ENCODE peak calls at places on chromosome X, in four cellular contexts. W, S, H and F are unnamed samples. For H3K27me3, the result is how much of the 10 kb centered on the place peaks cover.

GRCh38 chrX:110146521-110146920 is 143.6 kb downstream of the TMEM164 start:
- DNase-seq in W (peak), S (peak), H (peak), F (no peak)

GRCh38 chrX:137749282-137749681 is 183.4 kb downstream of the ZIC3 start:
- DNase-seq in W (no peak), S (no peak), H (no peak), F (no peak)

GRCh38 chrX:48589482-48590162 is 7.7 kb upstream of the WDR13 start:
- DNase-seq in W (no peak), S (no peak), H (no peak), F (no peak)

GRCh38 chrX:81414630-81415029 is 212.7 kb downstream of the SH3BGRL start:
- DNase-seq in W (no peak), S (no peak), H (no peak), F (no peak)

GRCh38 chrX:138006176-138006575 is 440.2 kb downstream of the ZIC3 start:
- DNase-seq in W (no peak), S (no peak), H (no peak), F (no peak)

GRCh38 chrX:84144281-84144680 is 43.7 kb downstream of the RPS6KA6 start:
- DNase-seq in W (no peak), S (no peak), H (no peak), F (no peak)

GRCh38 chrX:104707572-104707971 is 141.6 kb downstream of the IL1RAPL2 start:
- DNase-seq in W (no peak), S (no peak), H (no peak), F (no peak)

GRCh38 chrX:41468647-41469323 is 21.6 kb downstream of the NYX start:
- DNase-seq in W (no peak), S (no peak), H (no peak), F (no peak)

GRCh38 chrX:31487946-31488345 is 416.1 kb upstream of the FTHL17 start:
- DNase-seq in W (no peak), S (no peak), H (no peak), F (no peak)

GRCh38 chrX:52368368-52369055 is at the start of gene XAGE2:
- DNase-seq in W (no peak), S (no peak), H (no peak), F (no peak)

GRCh38 chrX:48470110-48470832 is at the start of gene SLC38A5:
- DNase-seq in W (peak), S (no peak), H (peak), F (no peak)

GRCh38 chrX:12441376-12442128 is 303.3 kb downstream of the FRMPD4 start:
- DNase-seq in W (no peak), S (no peak), H (no peak), F (no peak)

GRCh38 chrX:75781618-75782017 is 3.4 kb downstream of the MAGEE2 start:
- DNase-seq in W (no peak), S (no peak), H (no peak), F (no peak)

GRCh38 chrX:105210258-105210657 is 10.2 kb downstream of the TEX13A start:
- DNase-seq in W (no peak), S (no peak), H (no peak), F (no peak)

GRCh38 chrX:24081661-24082154 is 27.0 kb downstream of the EIF2S3 start:
- DNase-seq in W (no peak), S (peak), H (peak), F (no peak)

GRCh38 chrX:108270280-108270679 is 167.9 kb downstream of the COL4A6 start:
- DNase-seq in W (no peak), S (no peak), H (no peak), F (no peak)

GRCh38 chrX:122269243-122269781 is 914.8 kb upstream of the GRIA3 start:
- DNase-seq in W (no peak), S (no peak), H (no peak), F (no peak)

GRCh38 chrX:45771560-45772340 is 571.1 kb upstream of the DIPK2B start:
- DNase-seq in W (no peak), S (no peak), H (no peak), F (no peak)

GRCh38 chrX:55161581-55161980 is 58.6 kb upstream of the PAGE5 start:
- DNase-seq in W (no peak), S (no peak), H (no peak), F (no peak)

GRCh38 chrX:132957211-132958085 is 981 bp downstream of the HS6ST2 start:
- DNase-seq in W (no peak), S (peak), H (no peak), F (no peak)

GRCh38 chrX:132961511-132961910 is 3.1 kb upstream of the HS6ST2 start:
- DNase-seq in W (no peak), S (no peak), H (no peak), F (no peak)

GRCh38 chrX:132955710-132956109 is 2.7 kb downstream of the HS6ST2 start:
- DNase-seq in W (no peak), S (no peak), H (no peak), F (no peak)

GRCh38 chrX:132956421-132957210 is 1.8 kb downstream of the HS6ST2 start:
- DNase-seq in W (no peak), S (peak), H (no peak), F (no peak)

DNA sequence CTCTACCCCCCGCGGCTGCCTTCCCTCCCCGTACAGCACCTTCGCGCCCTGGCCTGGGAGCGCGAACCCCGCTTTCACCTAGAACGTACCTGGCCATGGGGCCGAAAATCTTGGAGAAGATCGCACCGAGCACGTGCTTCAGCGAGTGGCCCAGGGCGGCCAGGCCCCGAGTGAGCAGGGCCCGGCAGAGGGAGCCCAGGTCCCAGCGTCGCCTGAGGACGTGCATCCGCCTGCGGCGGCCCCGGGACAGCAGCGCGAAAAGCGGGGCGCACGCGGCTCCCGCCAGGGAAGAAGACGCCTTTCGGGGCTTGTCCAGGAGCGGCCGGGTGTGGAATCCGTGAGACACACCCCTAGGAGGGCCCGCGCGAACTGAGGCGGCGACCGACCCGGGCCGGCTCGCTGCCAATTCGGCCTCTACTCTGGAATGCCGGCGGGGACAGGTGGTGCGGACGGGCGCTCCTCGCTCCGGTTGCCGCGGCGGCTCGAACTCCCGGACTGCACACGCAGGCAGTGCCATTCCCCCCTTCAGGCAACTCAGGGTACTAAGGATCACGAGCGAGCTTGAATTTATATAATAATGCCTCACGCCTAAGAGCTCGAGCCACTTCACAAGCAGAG is at the start of gene HS6ST2:
- DNase-seq in W (no peak), S (peak), H (no peak), F (no peak)
- TF ChIP-seq HDAC2 in W (no peak), S (no peak), H (no peak), F (no peak)

DNA sequence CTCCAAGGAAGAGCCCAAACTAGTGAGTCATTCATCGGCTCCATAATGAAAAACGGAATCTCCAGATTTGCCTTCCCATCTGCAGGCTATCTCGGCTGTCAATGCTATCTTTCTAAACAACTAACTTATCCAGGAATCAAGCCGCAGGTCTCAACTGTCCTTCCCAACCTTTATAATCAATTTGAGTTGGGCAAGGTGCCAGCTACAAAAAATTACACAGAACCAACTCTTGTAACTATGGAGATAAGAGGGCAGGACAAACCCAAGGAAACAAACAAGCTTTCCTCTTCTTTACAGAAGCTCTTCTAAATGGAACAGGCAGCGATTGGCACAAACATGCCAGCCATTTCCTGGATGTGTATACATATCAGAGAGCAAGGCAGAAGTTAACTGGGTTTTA is 61.2 kb upstream of the RAI2 start:
- DNase-seq in W (peak), S (no peak), H (no peak), F (no peak)
- H3K27me3 ChIP-seq in W (under half), S (under half), H (under half), F (under half)

GRCh38 chrX:153724252-153725038 is at the start of the genes ABCD1 and BCAP31:
- DNase-seq in W (peak), S (peak), H (peak), F (peak)
- TF ChIP-seq HDAC2 in W (no peak), S (no peak), H (no peak), F (no peak)

DNA sequence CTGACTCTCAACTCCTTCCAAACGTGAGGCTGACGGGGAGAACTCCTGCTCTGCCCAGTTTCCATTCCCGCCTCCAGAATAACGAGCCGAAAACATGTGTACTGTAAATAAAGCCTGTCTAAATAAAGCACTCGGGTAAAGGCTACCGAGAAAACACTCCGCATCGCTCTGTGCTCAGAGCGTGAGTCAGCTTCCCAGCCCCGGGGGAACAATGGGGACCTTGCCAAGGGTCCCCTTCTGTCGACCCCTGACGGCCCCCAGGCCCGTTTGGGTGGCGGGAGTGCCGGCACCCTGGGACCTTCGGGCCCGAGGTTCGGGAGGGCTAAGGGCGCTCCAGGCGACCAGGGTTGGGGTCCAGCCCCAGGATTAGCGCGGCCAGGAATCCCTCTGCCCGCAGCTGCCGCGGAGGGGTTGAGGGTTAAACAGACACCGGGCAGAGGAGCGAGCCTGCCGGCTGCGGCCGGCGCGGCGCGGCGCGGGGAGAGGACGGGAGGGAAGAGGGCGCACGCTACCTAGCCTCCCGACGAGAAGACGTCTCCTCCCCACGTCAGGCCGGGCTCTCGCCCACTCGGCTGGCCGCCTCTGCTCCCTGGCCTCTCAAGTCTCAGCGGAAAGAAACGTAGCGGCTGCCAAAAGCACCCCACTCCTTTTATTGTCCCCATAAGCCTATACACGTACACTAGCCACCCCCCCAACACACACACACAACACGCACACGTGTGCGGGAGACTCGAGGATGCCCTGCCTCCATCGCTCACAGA is 85.5 kb downstream of the BCOR start:
- DNase-seq in W (no peak), S (peak), H (peak), F (no peak)
- H3K27me3 ChIP-seq in W (under half), S (under half), H (under half), F (under half)

GRCh38 chrX:1725472-1725871 is 110.6 kb downstream of the ASMT start:
- DNase-seq in W (no peak), S (no peak), H (no peak), F (no peak)

GRCh38 chrX:1727531-1728027 is 112.7 kb downstream of the ASMT start:
- DNase-seq in W (no peak), S (peak), H (peak), F (no peak)
- TF ChIP-seq HDAC2 in W (no peak), S (no peak), H (no peak), F (no peak)

GRCh38 chrX:150361070-150361776 is 1.9 kb upstream of the MAMLD1 start:
- DNase-seq in W (peak), S (peak), H (no peak), F (no peak)
- H3K27me3 ChIP-seq in W (half or more), S (under half), H (under half), F (under half)

GRCh38 chrX:106927700-106928099 is 7.5 kb downstream of the CLDN2 start:
- DNase-seq in W (no peak), S (no peak), H (peak), F (no peak)
- TF ChIP-seq HDAC2 in W (no peak), S (no peak), H (no peak), F (no peak)

GRCh38 chrX:34382416-34382815 is 250.3 kb upstream of the FAM47A start:
- DNase-seq in W (no peak), S (no peak), H (no peak), F (no peak)
- H3K27me3 ChIP-seq in W (under half), S (under half), H (under half), F (under half)

GRCh38 chrX:68929332-68930150 is 100.7 kb downstream of the EFNB1 start:
- DNase-seq in W (no peak), S (no peak), H (no peak), F (no peak)
- TF ChIP-seq HDAC2 in W (no peak), S (no peak), H (no peak), F (no peak)